ENCODE peak calls at places on chromosome 15, in five cellular contexts. D is upper lobe of right lung, Z is GM12865, C is dermis blood vessel endothelial cell, K is occipital lobe. J is an unnamed sample.

GRCh38 chr15:75648156-75649000 is 666 bp downstream of the SNX33 start:
- DNase-seq in K (peak), C (peak), D (peak), Z (no peak), J (no peak)

GRCh38 chr15:44010114-44010513 is 183.3 kb downstream of the WDR76 start:
- DNase-seq in D (no peak), K (no peak), C (no peak), Z (no peak), J (no peak)

GRCh38 chr15:82298520-82298919 is 35.9 kb downstream of the SAXO2 start:
- DNase-seq in Z (peak), C (peak), K (peak), D (peak), J (no peak)

GRCh38 chr15:91863621-91864255 is 10.2 kb downstream of the SLCO3A1 start:
- DNase-seq in C (no peak), K (no peak), Z (no peak), D (no peak), J (no peak)

GRCh38 chr15:91908401-91908800 is 54.9 kb downstream of the SLCO3A1 start:
- DNase-seq in D (no peak), K (no peak), Z (no peak), C (no peak), J (no peak)

GRCh38 chr15:80160570-80161156 is 7.9 kb downstream of the FAH start:
- DNase-seq in Z (peak), K (no peak), D (peak), C (peak), J (peak)

GRCh38 chr15:72599855-72600464 is 54.5 kb upstream of the GOLGA6B start:
- DNase-seq in Z (peak), C (peak), D (no peak), K (no peak), J (peak)

GRCh38 chr15:88491158-88491557 is 23.6 kb downstream of the MRPS11 start:
- DNase-seq in D (no peak), C (peak), K (no peak), Z (no peak), J (no peak)

J was measured in GM13977.